ENCODE peak calls at places on chromosomes 6 and 20, in ten cellular contexts. J is HTR-8/SVneo; M is Peyer's patch; D is CD4-positive, alpha-beta T cell; P is mesendoderm; C is D341Med; F is CD4-positive, CD25-positive, alpha-beta regulatory T cell; Y is astrocyte of the spinal cord; Z is GM20000; K is nucleus accumbens. G is an unnamed sample.

GRCh38 chr6:130886965-130887364 is 59.8 kb downstream of the SMLR1 start:
- DNase-seq in M (no peak), Z (no peak), K (no peak), D (no peak), P (no peak), J (no peak), F (no peak), C (no peak), Y (no peak), G (no peak)

GRCh38 chr6:107292570-107293285 is 166.6 kb downstream of the PDSS2 start:
- DNase-seq in D (no peak), Y (no peak), P (no peak), K (no peak), M (no peak), C (no peak), J (no peak), F (no peak), Z (no peak), G (no peak)

GRCh38 chr20:37297066-37297736 is 7.7 kb downstream of the MANBAL start:
- DNase-seq in D (no peak), P (no peak), K (no peak), Z (no peak), F (no peak), C (no peak), J (no peak), Y (peak; percentile 82), M (no peak), G (no peak)

GRCh38 chr20:10522328-10522727 is 87.2 kb downstream of the SLX4IP start:
- DNase-seq in M (no peak), C (no peak), Y (peak; percentile 33), J (no peak), D (no peak), K (no peak), F (no peak), Z (no peak), P (no peak), G (no peak)

GRCh38 chr6:36546958-36547645 is at the start of gene STK38:
- DNase-seq in J (peak; percentile 99), Y (peak; percentile 87), Z (peak; percentile 95), D (peak; percentile 89), K (peak; percentile 85), P (peak; percentile 94), M (peak; percentile 97), C (peak; percentile 99), F (peak; percentile 84), G (peak; percentile 75)

GRCh38 chr20:32958574-32958973 is 45.7 kb downstream of the SUN5 start:
- DNase-seq in C (no peak), M (no peak), K (no peak), P (no peak), Z (no peak), J (no peak), F (no peak), D (no peak), Y (no peak), G (no peak)

GRCh38 chr6:14017626-14018475 is 93.1 kb downstream of the RNF182 start:
- DNase-seq in Z (no peak), M (no peak), K (no peak), Y (no peak), J (no peak), P (peak; percentile 34), F (no peak), C (no peak), D (no peak), G (no peak)

GRCh38 chr6:30411515-30412207 is 66.7 kb downstream of the RPP21 start:
- DNase-seq in M (peak; percentile 86), K (no peak), Z (no peak), Y (peak; percentile 41), D (peak; percentile 54), F (peak; percentile 57), P (peak; percentile 83), C (peak; percentile 46), J (peak; percentile 24), G (peak; percentile 40)

GRCh38 chr6:150256618-150257272 is 112.1 kb upstream of the IYD start:
- DNase-seq in P (peak; percentile 45), J (no peak), M (no peak), Z (no peak), D (no peak), C (no peak), F (no peak), K (no peak), Y (peak; percentile 39), G (peak; percentile 96)

GRCh38 chr6:93784794-93785757 is 365.7 kb upstream of the EPHA7 start:
- DNase-seq in P (peak; percentile 62), M (no peak), Y (peak; percentile 95), Z (no peak), F (no peak), J (no peak), D (no peak), C (no peak), K (no peak), G (peak; percentile 86)

GRCh38 chr20:64143018-64143801 is 21.0 kb upstream of the MYT1 start:
- DNase-seq in K (no peak), J (no peak), D (no peak), P (no peak), F (no peak), M (peak; percentile 28), Y (no peak), Z (no peak), C (no peak), G (no peak)

GRCh38 chr20:34475979-34476736 is 40.1 kb upstream of the DYNLRB1 start:
- DNase-seq in D (peak; percentile 21), M (peak; percentile 68), C (peak; percentile 19), F (peak; percentile 13), Z (peak; percentile 75), Y (peak; percentile 23), P (no peak), K (peak; percentile 11), J (peak; percentile 20), G (no peak)

GRCh38 chr6:166286831-166287271 is 21.3 kb downstream of the PRR18 start:
- DNase-seq in J (no peak), C (no peak), Y (no peak), Z (peak; percentile 59), K (no peak), D (no peak), F (no peak), P (peak; percentile 62), M (peak; percentile 76), G (peak; percentile 81)

GRCh38 chr6:127886603-127887002 is 14.3 kb downstream of the THEMIS start:
- DNase-seq in M (no peak), C (no peak), J (no peak), D (no peak), Z (no peak), K (no peak), Y (no peak), P (no peak), F (no peak), G (no peak)

G was measured in renal cortical epithelial cell.